ENCODE peak calls at places on chromosomes 7 and 10, in four cellular contexts. X, O, V and U are unnamed samples.

GRCh38 chr7:117402109-117402508 is 25.2 kb downstream of the ASZ1 start:
- DNase-seq in X (no peak), O (no peak), V (no peak), U (no peak)

GRCh38 chr7:30163231-30163894 is 28.6 kb downstream of the MTURN start:
- DNase-seq in X (no peak), O (no peak), V (no peak), U (no peak)

GRCh38 chr7:3378390-3379120 is 77.5 kb downstream of the SDK1 start:
- DNase-seq in X (no peak), O (no peak), V (no peak), U (no peak)

GRCh38 chr7:128876978-128877755 is 14.5 kb downstream of the ATP6V1F start:
- DNase-seq in X (no peak), O (no peak), V (no peak), U (no peak)

GRCh38 chr7:27186450-27187157 is 1.6 kb upstream of the HOXA11 start:
- DNase-seq in X (no peak), O (no peak), V (no peak), U (no peak)

GRCh38 chr7:132756482-132756990 is 180.3 kb upstream of the PLXNA4 start:
- DNase-seq in X (no peak), O (no peak), V (no peak), U (no peak)

GRCh38 chr7:2956526-2957368 is 86.9 kb downstream of the CARD11 start:
- DNase-seq in X (no peak), O (peak), V (peak), U (no peak)

GRCh38 chr7:44637788-44638594 is 31.6 kb downstream of the OGDH start:
- DNase-seq in X (no peak), O (peak), V (peak), U (no peak)

GRCh38 chr7:117375380-117375779 is 51.9 kb downstream of the ASZ1 start:
- DNase-seq in X (no peak), O (peak), V (no peak), U (no peak)

GRCh38 chr10:133391249-133391635 is 2.7 kb upstream of the MTG1 start:
- DNase-seq in X (no peak), O (no peak), V (no peak), U (no peak)

GRCh38 chr7:85261341-85261740 is 74.5 kb upstream of the SEMA3D start:
- DNase-seq in X (no peak), O (peak), V (peak), U (no peak)

GRCh38 chr10:84665883-84666463 is 337.6 kb downstream of the CCSER2 start:
- DNase-seq in X (no peak), O (no peak), V (no peak), U (no peak)

GRCh38 chr7:150415161-150416160 is 35.0 kb upstream of the GIMAP8 start:
- DNase-seq in X (no peak), O (no peak), V (no peak), U (no peak)

GRCh38 chr10:14624600-14624999 is 150.1 kb downstream of the FAM107B start:
- DNase-seq in X (no peak), O (no peak), V (no peak), U (no peak)

GRCh38 chr10:71765907-71766716 is 7.2 kb downstream of the VSIR start:
- DNase-seq in X (no peak), O (no peak), V (no peak), U (no peak)

GRCh38 chr10:112131996-112132395 is 51.6 kb downstream of the GPAM start:
- DNase-seq in X (no peak), O (no peak), V (no peak), U (no peak)

GRCh38 chr10:75613685-75614587 is 182.5 kb downstream of the LRMDA start:
- DNase-seq in X (no peak), O (peak), V (no peak), U (no peak)

GRCh38 chr7:95687759-95688343 is 84.5 kb upstream of the DYNC1I1 start:
- DNase-seq in X (peak), O (peak), V (peak), U (no peak)
- TF ChIP-seq CTCF in X (peak), O (peak), V (peak), U (peak)

DNA sequence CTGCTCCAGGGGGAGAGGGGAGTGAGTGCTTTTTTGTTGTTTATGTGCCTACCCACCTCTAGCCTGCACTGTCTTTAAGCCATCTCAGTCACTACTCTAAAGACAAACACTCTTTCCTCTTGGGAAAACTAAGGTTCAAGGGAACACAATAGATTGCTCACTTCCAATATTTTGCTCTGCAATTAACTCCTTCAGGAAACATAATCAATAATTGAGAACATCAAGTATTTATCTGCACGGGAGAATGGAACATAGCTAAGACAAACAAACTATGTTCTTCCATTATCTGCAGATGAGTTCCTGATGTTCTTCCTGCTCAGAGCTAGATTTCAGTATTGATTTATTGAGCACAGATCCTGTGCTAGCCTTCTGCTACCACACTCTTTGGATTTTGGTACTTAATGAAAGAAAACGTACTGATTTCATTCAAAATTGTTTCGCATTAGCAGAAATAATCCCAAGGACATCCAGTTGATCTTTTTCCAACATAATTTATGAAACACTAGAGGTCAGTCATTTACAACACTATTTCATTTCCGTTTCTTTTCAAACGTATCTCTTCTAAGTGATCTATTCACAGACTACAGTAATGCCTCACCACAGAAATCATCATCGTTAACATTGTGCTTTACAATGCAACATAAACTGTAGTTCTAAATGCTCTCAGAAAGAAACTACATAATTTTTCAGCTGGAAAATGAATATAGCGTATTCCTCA is 8.3 kb downstream of the NEBL start:
- DNase-seq in X (no peak), O (peak), V (peak), U (no peak)
- TF ChIP-seq CTCF in X (no peak), O (no peak), V (no peak), U (no peak)

GRCh38 chr10:102121739-102122372 is 1.7 kb upstream of the LDB1 start:
- DNase-seq in X (no peak), O (peak), V (no peak), U (no peak)

GRCh38 chr10:102119417-102120141 is 589 bp downstream of the LDB1 start:
- DNase-seq in X (no peak), O (peak), V (peak), U (no peak)

GRCh38 chr10:102120987-102121738 is 995 bp upstream of the LDB1 start:
- DNase-seq in X (peak), O (peak), V (peak), U (no peak)

GRCh38 chr10:102118867-102119266 is 1.3 kb downstream of the LDB1 start:
- DNase-seq in X (no peak), O (peak), V (no peak), U (no peak)

GRCh38 chr10:102120142-102120986 is at the start of gene LDB1:
- DNase-seq in X (peak), O (peak), V (peak), U (peak)
- TF ChIP-seq CTCF in X (no peak), O (no peak), V (peak), U (peak)

DNA sequence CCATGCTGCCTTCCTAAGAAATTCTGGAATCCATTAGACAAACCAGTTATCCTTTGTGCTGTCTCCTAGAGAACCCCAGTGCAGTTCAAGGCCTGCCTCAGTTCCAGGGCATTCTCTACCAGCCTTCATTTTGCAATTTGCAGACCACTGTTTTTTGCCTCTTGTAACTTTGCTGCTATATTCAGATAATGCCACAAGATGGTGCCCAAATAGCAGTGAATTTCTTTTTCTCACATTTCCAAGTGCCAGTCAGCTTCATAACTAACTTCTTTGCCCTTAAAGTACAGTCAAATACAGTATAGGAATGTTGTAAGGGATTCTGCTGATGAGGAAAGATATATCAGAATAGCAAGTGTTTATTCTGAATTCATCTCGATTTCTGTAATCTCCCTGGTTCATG is 25.2 kb downstream of the LOXL4 start:
- DNase-seq in X (no peak), O (peak), V (no peak), U (no peak)
- TF ChIP-seq CTCF in X (peak), O (peak), V (peak), U (peak)

GRCh38 chr10:126898460-126898859 is 6.8 kb upstream of the DOCK1 start:
- DNase-seq in X (no peak), O (no peak), V (no peak), U (no peak)

GRCh38 chr10:126904807-126905686 is at the start of gene DOCK1:
- DNase-seq in X (peak), O (peak), V (peak), U (no peak)

GRCh38 chr10:126903646-126904360 is 1.4 kb upstream of the DOCK1 start:
- DNase-seq in X (no peak), O (no peak), V (no peak), U (no peak)

GRCh38 chr10:126904493-126904806 is 778 bp upstream of the DOCK1 start:
- DNase-seq in X (no peak), O (no peak), V (no peak), U (no peak)

GRCh38 chr10:126902157-126902556 is 3.1 kb upstream of the DOCK1 start:
- DNase-seq in X (no peak), O (peak), V (peak), U (no peak)
- TF ChIP-seq CTCF in X (no peak), O (peak), V (peak), U (no peak)

DNA sequence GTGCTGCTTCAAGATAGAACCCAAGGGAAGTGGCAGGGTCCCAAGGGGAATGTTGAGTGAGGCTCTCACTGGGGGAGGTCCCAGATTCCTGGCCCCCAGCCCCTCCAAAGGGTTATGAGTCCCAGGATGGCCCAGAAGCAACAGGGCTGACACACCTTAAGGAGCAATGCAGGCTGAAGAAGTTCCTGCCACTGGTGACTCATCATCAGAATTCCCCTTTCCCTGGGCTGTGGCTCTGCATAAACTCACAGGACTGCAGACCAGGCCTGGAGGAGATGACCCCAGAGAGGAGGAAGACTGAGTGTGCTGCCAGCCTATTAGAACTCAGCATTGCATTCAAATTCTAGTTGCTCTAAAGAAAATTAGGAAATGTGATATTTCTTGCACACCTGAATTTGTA is 126.7 kb downstream of the DPP6 start:
- DNase-seq in X (no peak), O (no peak), V (no peak), U (no peak)
- TF ChIP-seq CTCF in X (no peak), O (no peak), V (no peak), U (no peak)

DNA sequence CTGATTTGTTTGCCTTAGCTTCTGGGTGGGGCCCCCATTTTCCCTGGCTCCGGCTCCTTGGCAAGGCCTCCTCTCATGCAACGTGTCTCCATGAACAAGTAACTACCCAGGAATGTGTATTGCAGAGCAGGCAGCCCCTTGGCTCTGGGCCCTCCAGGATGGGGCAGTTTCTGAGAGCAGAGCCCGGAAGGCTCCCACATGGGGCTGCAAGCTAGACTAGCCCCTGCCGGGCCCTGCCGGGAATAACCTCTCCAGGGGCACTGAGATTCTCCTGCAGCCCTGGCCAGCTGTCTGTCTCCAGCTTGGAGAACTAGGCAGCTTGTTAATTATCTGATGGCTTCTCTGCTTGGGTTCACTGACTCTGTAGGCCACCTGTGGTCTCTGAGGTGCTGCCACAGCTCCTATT is 184.0 kb upstream of the INHBA start:
- DNase-seq in X (no peak), O (peak), V (peak), U (no peak)
- TF ChIP-seq CTCF in X (no peak), O (peak), V (peak), U (no peak)